ENCODE peak calls at places on chromosomes 6 and 20, in seven cellular contexts. N is BE2C, S is coronary artery, C is H1, J is brain microvascular endothelial cell, F is psoas muscle, X is GM06990. L is an unnamed sample.

GRCh38 chr6:140784573-140784972 is 1348.2 kb upstream of the GJE1 start:
- DNase-seq in N (no peak), S (no peak), C (no peak), J (peak; percentile 31), F (no peak), X (no peak), L (no peak)

GRCh38 chr6:73024598-73024997 is 200.7 kb downstream of the KHDC1L start:
- DNase-seq in N (no peak), S (no peak), C (no peak), J (no peak), F (no peak), X (no peak), L (no peak)

GRCh38 chr20:14637441-14637840 is 300.0 kb upstream of the FLRT3 start:
- DNase-seq in N (no peak), S (no peak), C (no peak), J (no peak), F (no peak), X (no peak), L (no peak)

GRCh38 chr6:159789377-159790148 is at the start of gene TCP1:
- DNase-seq in N (peak; percentile 98), S (peak; percentile 99), C (peak; percentile 96), J (peak; percentile 100), F (peak; percentile 99), X (peak; percentile 97), L (peak; percentile 100)

GRCh38 chr6:26022166-26022510 is 59.5 kb downstream of the TRIM38 start:
- DNase-seq in N (peak; percentile 65), S (no peak), C (no peak), J (peak; percentile 78), F (no peak), X (no peak), L (peak; percentile 92)

GRCh38 chr6:133951881-133952814 is 876 bp upstream of the TBPL1 start:
- DNase-seq in N (peak; percentile 75), S (peak; percentile 80), C (peak; percentile 76), J (peak; percentile 80), F (peak; percentile 71), X (peak; percentile 69), L (peak; percentile 84)

GRCh38 chr6:81950877-81951276 is 198.4 kb upstream of the TENT5A start:
- DNase-seq in N (no peak), S (no peak), C (no peak), J (peak; percentile 39), F (no peak), X (no peak), L (no peak)

GRCh38 chr6:156955494-156956183 is 178.5 kb downstream of the ARID1B start:
- DNase-seq in N (peak; percentile 27), S (no peak), C (no peak), J (no peak), F (peak; percentile 70), X (no peak), L (peak; percentile 41)

GRCh38 chr6:105346052-105346451 is 56.8 kb downstream of the PREP start:
- DNase-seq in N (no peak), S (no peak), C (no peak), J (peak; percentile 77), F (no peak), X (no peak), L (peak; percentile 90)

GRCh38 chr6:41332842-41333736 is 2.3 kb upstream of the NCR2 start:
- DNase-seq in N (no peak), S (no peak), C (no peak), J (no peak), F (no peak), X (no peak), L (no peak)

GRCh38 chr6:41335296-41335695 is at the start of gene NCR2:
- DNase-seq in N (no peak), S (no peak), C (no peak), J (no peak), F (no peak), X (no peak), L (no peak)

GRCh38 chr6:41336824-41337223 is 1.4 kb downstream of the NCR2 start:
- DNase-seq in N (peak; percentile 38), S (no peak), C (no peak), J (no peak), F (no peak), X (no peak), L (no peak)

GRCh38 chr6:41335943-41336342 is 535 bp downstream of the NCR2 start:
- DNase-seq in N (no peak), S (no peak), C (no peak), J (no peak), F (no peak), X (no peak), L (no peak)

GRCh38 chr6:41334482-41335023 is 855 bp upstream of the NCR2 start:
- DNase-seq in N (no peak), S (no peak), C (no peak), J (no peak), F (no peak), X (no peak), L (no peak)
- TF ChIP-seq CTCF in N (peak; percentile 37), S (no peak), C (peak; percentile 30), J (peak; percentile 48), F (no peak), X (peak; percentile 24), L (peak; percentile 22)

GRCh38 chr6:110068592-110068967 is 90.5 kb downstream of the GPR6 start:
- DNase-seq in N (no peak), S (no peak), C (no peak), J (no peak), F (no peak), X (no peak), L (no peak)

GRCh38 chr6:110063864-110064263 is 85.8 kb downstream of the GPR6 start:
- DNase-seq in N (no peak), S (no peak), C (no peak), J (no peak), F (no peak), X (peak; percentile 37), L (no peak)

GRCh38 chr6:110067837-110068591 is 89.9 kb downstream of the GPR6 start:
- DNase-seq in N (no peak), S (no peak), C (no peak), J (no peak), F (no peak), X (no peak), L (no peak)

GRCh38 chr6:110066091-110066490 is 88.0 kb downstream of the GPR6 start:
- DNase-seq in N (no peak), S (no peak), C (no peak), J (no peak), F (no peak), X (no peak), L (no peak)

GRCh38 chr6:110064744-110065524 is 86.8 kb downstream of the GPR6 start:
- DNase-seq in N (no peak), S (no peak), C (no peak), J (no peak), F (no peak), X (no peak), L (no peak)
- H3K4me3 ChIP-seq in N (no peak overlapping the region), S (no peak overlapping the region), C (no peak overlapping the region), J (no peak overlapping the region), F (no peak overlapping the region), X (no peak overlapping the region), L (no peak overlapping the region)

DNA sequence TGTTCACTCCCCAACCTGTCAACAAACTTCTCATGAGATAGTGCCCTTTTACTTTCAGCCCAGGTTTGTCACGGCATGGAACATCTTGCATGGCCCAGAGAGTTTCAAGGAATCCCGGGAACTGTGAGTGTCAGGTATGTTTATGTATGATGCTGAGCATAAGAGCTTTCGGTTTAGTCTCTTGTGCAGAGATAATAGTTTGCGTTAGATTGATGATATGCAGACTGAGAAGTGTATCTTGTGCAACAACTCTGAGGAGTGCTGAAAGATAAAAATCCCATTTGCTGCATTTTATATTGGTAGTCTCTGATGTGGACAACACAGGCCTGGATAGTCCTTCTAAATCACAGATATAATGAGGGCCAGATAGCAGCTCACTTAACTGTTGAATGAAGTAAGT is 99.0 kb downstream of the TBX18 start:
- DNase-seq in N (no peak), S (no peak), C (no peak), J (no peak), F (no peak), X (no peak), L (no peak)
- TF ChIP-seq CTCF in N (no peak), S (no peak), C (no peak), J (no peak), F (no peak), X (no peak), L (no peak)

GRCh38 chr6:80088637-80089036 is 17.8 kb upstream of the BCKDHB start:
- DNase-seq in N (no peak), S (no peak), C (no peak), J (no peak), F (no peak), X (no peak), L (no peak)
- H3K4me3 ChIP-seq in N (no peak overlapping the region), S (no peak overlapping the region), C (no peak overlapping the region), J (no peak overlapping the region), F (no peak overlapping the region), X (no peak overlapping the region), L (no peak overlapping the region)

DNA sequence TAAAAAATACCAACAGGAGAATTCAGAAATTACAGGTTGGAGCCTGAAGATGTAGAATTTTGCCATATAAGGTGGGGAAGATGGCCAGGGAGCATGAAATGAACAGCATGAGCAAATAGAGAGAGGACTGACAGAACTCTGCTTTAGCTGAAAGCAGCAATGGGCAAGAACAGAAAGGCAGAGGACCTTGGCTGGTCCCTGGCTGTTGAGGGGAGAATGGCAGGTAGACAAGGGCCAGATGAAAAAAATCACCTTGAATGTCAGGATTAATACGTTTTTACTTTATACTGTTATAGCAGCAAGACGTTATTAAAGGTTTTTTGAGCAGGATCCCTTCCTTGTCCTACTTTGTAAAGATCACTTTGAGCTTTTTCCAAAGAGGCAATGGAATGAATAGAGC is 991 bp downstream of the PPIL1 start:
- DNase-seq in N (no peak), S (no peak), C (no peak), J (no peak), F (no peak), X (no peak), L (no peak)
- TF ChIP-seq CTCF in N (peak; percentile 51), S (no peak), C (peak; percentile 37), J (peak; percentile 49), F (no peak), X (peak; percentile 32), L (no peak)

GRCh38 chr20:41158082-41158625 is 20.8 kb downstream of the PLCG1 start:
- DNase-seq in N (no peak), S (no peak), C (no peak), J (no peak), F (peak; percentile 2), X (no peak), L (no peak)
- H3K4me3 ChIP-seq in N (no peak overlapping the region), S (no peak overlapping the region), C (no peak overlapping the region), J (no peak overlapping the region), F (no peak overlapping the region), X (no peak overlapping the region), L (no peak overlapping the region)

L was measured in cardiac fibroblast.